ENCODE peak calls at places on chromosomes 6 and 20, in seven cellular contexts. Q, K, M, W, J, Y and A are unnamed samples.

GRCh38 chr20:60584221-60584620 is 626.0 kb downstream of the CDH26 start:
- DNase-seq in Q (no peak), K (no peak), M (no peak), W (no peak), J (no peak), Y (no peak), A (no peak)

GRCh38 chr6:54366647-54367327 is 58.5 kb downstream of the TINAG start:
- DNase-seq in Q (no peak), K (peak), M (peak), W (no peak), J (no peak), Y (no peak), A (no peak)

GRCh38 chr20:22374066-22374465 is 210.3 kb downstream of the FOXA2 start:
- DNase-seq in Q (no peak), K (no peak), M (peak), W (no peak), J (no peak), Y (no peak), A (no peak)

GRCh38 chr20:51480507-51481270 is 61.8 kb downstream of the NFATC2 start:
- DNase-seq in Q (no peak), K (no peak), M (no peak), W (no peak), J (no peak), Y (no peak), A (no peak)

GRCh38 chr6:127332383-127332961 is 10.9 kb downstream of the ECHDC1 start:
- DNase-seq in Q (no peak), K (no peak), M (no peak), W (no peak), J (no peak), Y (no peak), A (no peak)

GRCh38 chr20:22999756-23000155 is 35.4 kb upstream of the SSTR4 start:
- DNase-seq in Q (no peak), K (no peak), M (no peak), W (no peak), J (no peak), Y (no peak), A (no peak)

GRCh38 chr20:50093240-50093639 is 19.7 kb downstream of the UBE2V1 start:
- DNase-seq in Q (no peak), K (no peak), M (no peak), W (no peak), J (no peak), Y (no peak), A (no peak)

GRCh38 chr6:30481213-30481964 is 7.9 kb upstream of the HLA-E start:
- DNase-seq in Q (no peak), K (no peak), M (no peak), W (no peak), J (no peak), Y (no peak), A (peak)

GRCh38 chr6:34068462-34069044 is 77.3 kb downstream of the GRM4 start:
- DNase-seq in Q (no peak), K (no peak), M (no peak), W (no peak), J (no peak), Y (no peak), A (no peak)

GRCh38 chr6:21595265-21595950 is 1.9 kb downstream of the SOX4 start:
- DNase-seq in Q (peak), K (peak), M (peak), W (no peak), J (peak), Y (peak), A (no peak)

GRCh38 chr6:152636675-152637421 is at the start of gene SYNE1:
- DNase-seq in Q (peak), K (peak), M (no peak), W (peak), J (peak), Y (peak), A (no peak)

GRCh38 chr6:137217801-137218472 is 1.2 kb downstream of the IFNGR1 start:
- DNase-seq in Q (no peak), K (peak), M (no peak), W (no peak), J (peak), Y (no peak), A (no peak)

GRCh38 chr6:145863988-145864616 is 49.5 kb upstream of the FBXO30 start:
- DNase-seq in Q (no peak), K (no peak), M (no peak), W (no peak), J (no peak), Y (no peak), A (no peak)

GRCh38 chr6:4613381-4613780 is 162.8 kb upstream of the CDYL start:
- DNase-seq in Q (no peak), K (no peak), M (no peak), W (no peak), J (no peak), Y (no peak), A (no peak)

GRCh38 chr6:72149715-72150114 is 263.4 kb downstream of the RIMS1 start:
- DNase-seq in Q (no peak), K (no peak), M (no peak), W (no peak), J (no peak), Y (no peak), A (no peak)

GRCh38 chr6:43242908-43243648 is at the start of gene TTBK1:
- DNase-seq in Q (no peak), K (no peak), M (no peak), W (no peak), J (peak), Y (no peak), A (no peak)

GRCh38 chr6:143673638-143674037 is 4.1 kb upstream of the PHACTR2 start:
- DNase-seq in Q (no peak), K (peak), M (peak), W (no peak), J (no peak), Y (peak), A (no peak)

GRCh38 chr20:63486300-63486855 is 12.5 kb downstream of the EEF1A2 start:
- DNase-seq in Q (no peak), K (no peak), M (no peak), W (no peak), J (no peak), Y (no peak), A (no peak)

GRCh38 chr20:63487116-63487764 is 11.6 kb downstream of the EEF1A2 start:
- DNase-seq in Q (no peak), K (no peak), M (no peak), W (no peak), J (peak), Y (no peak), A (no peak)

GRCh38 chr20:63490416-63490815 is 8.5 kb downstream of the EEF1A2 start:
- DNase-seq in Q (no peak), K (no peak), M (no peak), W (no peak), J (peak), Y (no peak), A (no peak)

GRCh38 chr20:63487781-63488241 is 11.1 kb downstream of the EEF1A2 start:
- DNase-seq in Q (no peak), K (no peak), M (no peak), W (no peak), J (peak), Y (no peak), A (no peak)

DNA sequence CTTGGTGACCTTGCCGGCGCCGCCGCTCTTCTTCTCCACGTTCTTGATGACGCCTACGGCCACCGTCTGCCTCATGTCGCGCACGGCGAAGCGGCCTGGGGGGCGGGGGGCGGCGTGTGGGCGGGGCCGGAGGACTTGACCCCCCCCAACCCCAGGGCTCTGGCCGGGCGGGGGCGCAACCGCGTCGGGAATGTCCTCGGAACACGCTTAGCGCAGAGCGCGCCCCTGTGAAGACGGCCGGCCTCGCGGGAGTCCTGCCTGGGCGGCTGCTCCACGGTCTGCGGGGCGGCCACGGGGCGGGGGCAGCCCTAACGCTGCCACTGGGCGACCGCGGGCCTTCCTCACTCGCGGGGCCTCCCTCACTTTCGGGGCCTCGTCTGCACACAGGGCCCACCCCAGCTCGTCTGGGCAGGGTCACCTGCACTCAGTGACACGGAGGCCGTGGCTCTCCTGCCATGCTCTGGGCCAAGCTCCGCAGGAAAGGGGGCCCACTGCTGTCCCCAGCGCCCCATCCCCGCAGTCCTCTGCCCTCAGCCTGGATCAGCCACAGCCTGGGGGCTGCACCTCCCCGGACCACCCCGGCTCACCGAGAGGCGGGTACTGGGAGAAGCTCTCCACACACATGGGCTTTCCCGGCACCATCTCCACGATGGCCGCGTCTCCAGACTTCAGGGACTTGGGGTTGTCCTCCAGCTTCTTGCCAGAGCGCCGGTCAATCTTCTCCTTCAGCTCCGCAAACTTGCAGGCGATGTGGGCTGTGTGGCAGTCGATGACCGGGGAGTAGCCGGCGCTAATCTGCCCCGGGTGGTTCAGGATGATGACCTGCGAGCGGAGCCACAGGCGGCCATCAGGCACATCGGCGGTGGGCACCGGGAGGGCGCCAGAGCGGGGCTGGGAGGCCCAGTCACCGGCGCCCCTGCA is 10.3 kb downstream of the EEF1A2 start:
- DNase-seq in Q (no peak), K (no peak), M (no peak), W (no peak), J (peak), Y (no peak), A (no peak)
- TF ChIP-seq CTCF in Q (no peak), K (no peak), M (no peak), W (no peak), J (no peak), Y (no peak), A (no peak)

GRCh38 chr20:43243672-43244269 is 54.1 kb upstream of the PTPRT start:
- DNase-seq in Q (no peak), K (no peak), M (no peak), W (no peak), J (no peak), Y (no peak), A (no peak)
- TF ChIP-seq CTCF in Q (peak), K (no peak), M (peak), W (peak), J (no peak), Y (no peak), A (no peak)

GRCh38 chr6:40852667-40853383 is 186.2 kb downstream of the UNC5CL start:
- DNase-seq in Q (no peak), K (peak), M (no peak), W (no peak), J (no peak), Y (no peak), A (no peak)
- TF ChIP-seq CTCF in Q (no peak), K (peak), M (no peak), W (peak), J (peak), Y (no peak), A (peak)

DNA sequence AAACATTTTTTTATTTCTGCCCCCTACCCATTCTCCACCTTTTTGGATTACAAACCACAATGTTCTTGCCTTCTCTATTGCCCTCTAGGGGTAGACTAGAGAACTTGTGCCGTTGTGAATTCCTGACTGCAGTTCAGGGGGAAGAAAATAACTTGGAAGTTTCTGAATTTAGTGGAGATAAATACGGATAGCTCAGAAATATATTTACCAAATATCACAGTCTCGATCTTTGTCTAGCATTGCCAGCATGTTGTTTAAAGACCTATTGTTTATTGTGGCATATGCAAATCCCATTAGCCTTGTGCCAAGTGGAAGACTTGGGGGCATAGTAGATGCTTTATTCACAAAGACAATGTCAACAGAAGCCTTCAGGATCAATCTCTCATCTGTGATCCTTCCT is 154.1 kb upstream of the MMS22L start:
- DNase-seq in Q (no peak), K (peak), M (peak), W (no peak), J (no peak), Y (no peak), A (no peak)
- TF ChIP-seq CTCF in Q (no peak), K (peak), M (peak), W (peak), J (peak), Y (peak), A (no peak)

GRCh38 chr6:26660096-26660425 is 515 bp upstream of the ZNF322 start:
- DNase-seq in Q (no peak), K (peak), M (peak), W (no peak), J (no peak), Y (no peak), A (peak)
- TF ChIP-seq CTCF in Q (no peak), K (peak), M (no peak), W (peak), J (peak), Y (no peak), A (no peak)

DNA sequence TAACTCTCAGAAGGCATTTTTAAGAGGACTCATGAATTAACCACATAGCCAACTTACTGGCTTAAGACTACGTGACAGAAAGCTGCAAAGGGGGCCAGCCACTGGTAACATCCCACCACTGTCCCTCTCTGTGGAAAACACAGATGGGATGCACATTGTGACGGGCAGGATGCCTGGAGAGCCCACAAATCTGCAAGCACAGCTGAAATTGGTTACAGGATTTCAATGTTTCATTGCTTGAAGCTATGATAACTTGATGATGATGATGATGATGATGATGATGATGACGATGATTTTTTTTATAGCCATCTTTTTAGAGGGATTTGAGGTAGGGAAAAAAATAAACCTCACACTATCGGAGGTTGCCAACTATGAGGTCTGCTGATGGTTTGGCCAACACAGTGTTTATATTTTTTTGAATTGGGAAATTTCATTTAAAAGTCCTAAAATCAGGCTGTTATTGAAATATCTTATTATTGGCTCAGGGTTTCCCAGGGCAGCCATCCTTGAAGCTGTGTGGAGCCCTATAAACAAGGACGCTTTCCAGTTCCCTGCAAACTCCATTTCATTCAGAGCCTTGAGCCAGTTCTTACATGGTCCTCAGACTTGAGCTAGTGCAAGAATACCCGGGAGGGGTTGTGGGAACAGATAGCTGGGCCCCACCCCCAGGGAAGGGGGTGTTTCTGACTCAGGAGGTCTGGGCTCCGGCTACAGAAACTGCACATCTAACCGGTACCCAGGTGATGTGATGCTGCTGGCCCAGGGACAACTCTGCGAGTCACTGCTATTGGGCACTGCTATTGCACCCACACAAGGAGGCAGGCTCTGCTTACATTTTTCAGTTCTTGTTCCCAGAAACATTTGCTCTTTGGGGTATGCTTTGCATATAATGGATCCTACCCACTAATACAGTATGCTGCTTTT is 27.1 kb downstream of the BCAS1 start:
- DNase-seq in Q (no peak), K (no peak), M (no peak), W (no peak), J (no peak), Y (peak), A (no peak)
- TF ChIP-seq CTCF in Q (no peak), K (no peak), M (no peak), W (no peak), J (no peak), Y (no peak), A (no peak)